ENCODE peak calls at places on chromosomes 12 and 14, in seven cellular contexts. One of them, this sample, is unnamed.

GRCh38 chr12:109604132-109604585 is 30.6 kb downstream of the MVK start:
- DNase-seq in lung: no peak
- DNase-seq in tibial artery: no peak
- DNase-seq in IMR-90: no peak
- DNase-seq in neural progenitor cell: no peak
- DNase-seq in spleen: no peak
- DNase-seq in A549: no peak
- DNase-seq in this sample: no peak

GRCh38 chr12:106369624-106370346 is 12.2 kb downstream of the POLR3B start:
- DNase-seq in lung: no peak
- DNase-seq in tibial artery: no peak
- DNase-seq in IMR-90: peak; percentile 88
- DNase-seq in neural progenitor cell: no peak
- DNase-seq in spleen: no peak
- DNase-seq in A549: no peak
- DNase-seq in this sample: no peak

GRCh38 chr14:104443391-104444158 is 136.0 kb upstream of the C14orf180 start:
- DNase-seq in lung: peak; percentile 23
- DNase-seq in tibial artery: peak; percentile 58
- DNase-seq in IMR-90: no peak
- DNase-seq in neural progenitor cell: peak; percentile 58
- DNase-seq in spleen: peak; percentile 75
- DNase-seq in A549: no peak
- DNase-seq in this sample: no peak

GRCh38 chr12:90275088-90275487 is 566.5 kb upstream of the ATP2B1 start:
- DNase-seq in lung: no peak
- DNase-seq in tibial artery: no peak
- DNase-seq in IMR-90: no peak
- DNase-seq in neural progenitor cell: no peak
- DNase-seq in spleen: no peak
- DNase-seq in A549: no peak
- DNase-seq in this sample: no peak

GRCh38 chr12:33876618-33877017 is 145.7 kb upstream of the ALG10 start:
- DNase-seq in lung: no peak
- DNase-seq in tibial artery: no peak
- DNase-seq in IMR-90: no peak
- DNase-seq in neural progenitor cell: no peak
- DNase-seq in spleen: no peak
- DNase-seq in A549: no peak
- DNase-seq in this sample: no peak

GRCh38 chr14:96264850-96265249 is 8.8 kb downstream of the BDKRB1 start:
- DNase-seq in lung: no peak
- DNase-seq in tibial artery: no peak
- DNase-seq in IMR-90: peak; percentile 45
- DNase-seq in neural progenitor cell: peak; percentile 25
- DNase-seq in spleen: no peak
- DNase-seq in A549: no peak
- DNase-seq in this sample: no peak

GRCh38 chr12:107801150-107801549 is 26.6 kb downstream of the ASCL4 start:
- DNase-seq in lung: no peak
- DNase-seq in tibial artery: no peak
- DNase-seq in IMR-90: peak; percentile 39
- DNase-seq in neural progenitor cell: no peak
- DNase-seq in spleen: no peak
- DNase-seq in A549: no peak
- DNase-seq in this sample: no peak

GRCh38 chr12:119393685-119394084 is 59.2 kb downstream of the CCDC60 start:
- DNase-seq in lung: no peak
- DNase-seq in tibial artery: no peak
- DNase-seq in IMR-90: no peak
- DNase-seq in neural progenitor cell: no peak
- DNase-seq in spleen: no peak
- DNase-seq in A549: no peak
- DNase-seq in this sample: no peak

GRCh38 chr12:22635812-22636211 is 10.8 kb downstream of the ETNK1 start:
- DNase-seq in lung: no peak
- DNase-seq in tibial artery: no peak
- DNase-seq in IMR-90: no peak
- DNase-seq in neural progenitor cell: no peak
- DNase-seq in spleen: no peak
- DNase-seq in A549: no peak
- DNase-seq in this sample: no peak

GRCh38 chr12:90951418-90952110 is 3.4 kb downstream of the CCER1 start:
- DNase-seq in lung: no peak
- DNase-seq in tibial artery: no peak
- DNase-seq in IMR-90: no peak
- DNase-seq in neural progenitor cell: no peak
- DNase-seq in spleen: no peak
- DNase-seq in A549: no peak
- DNase-seq in this sample: no peak

GRCh38 chr14:65222434-65222833 is 120.1 kb upstream of the MAX start:
- DNase-seq in lung: peak; percentile 52
- DNase-seq in tibial artery: peak; percentile 61
- DNase-seq in IMR-90: peak; percentile 66
- DNase-seq in neural progenitor cell: peak; percentile 67
- DNase-seq in spleen: peak; percentile 86
- DNase-seq in A549: no peak
- DNase-seq in this sample: peak; percentile 28

GRCh38 chr12:98291828-98292227 is 223.6 kb upstream of the TMPO start:
- DNase-seq in lung: no peak
- DNase-seq in tibial artery: no peak
- DNase-seq in IMR-90: no peak
- DNase-seq in neural progenitor cell: peak; percentile 34
- DNase-seq in spleen: no peak
- DNase-seq in A549: no peak
- DNase-seq in this sample: no peak

GRCh38 chr12:120708646-120709045 is 1.6 kb upstream of the UNC119B start:
- DNase-seq in lung: no peak
- DNase-seq in tibial artery: no peak
- DNase-seq in IMR-90: no peak
- DNase-seq in neural progenitor cell: no peak
- DNase-seq in spleen: no peak
- DNase-seq in A549: no peak
- DNase-seq in this sample: no peak

GRCh38 chr14:68680541-68681051 is 112.3 kb downstream of the ZFP36L1 start:
- DNase-seq in lung: no peak
- DNase-seq in tibial artery: peak; percentile 61
- DNase-seq in IMR-90: peak; percentile 24
- DNase-seq in neural progenitor cell: no peak
- DNase-seq in spleen: no peak
- DNase-seq in A549: no peak
- DNase-seq in this sample: no peak

GRCh38 chr12:72448805-72449204 is 176.6 kb downstream of the TRHDE start:
- DNase-seq in lung: no peak
- DNase-seq in tibial artery: no peak
- DNase-seq in IMR-90: no peak
- DNase-seq in neural progenitor cell: no peak
- DNase-seq in spleen: no peak
- DNase-seq in A549: no peak
- DNase-seq in this sample: no peak

GRCh38 chr12:124321556-124322270 is 26.8 kb downstream of the RFLNA start:
- DNase-seq in lung: no peak
- DNase-seq in tibial artery: no peak
- DNase-seq in IMR-90: peak; percentile 19
- DNase-seq in neural progenitor cell: no peak
- DNase-seq in spleen: no peak
- DNase-seq in A549: no peak
- DNase-seq in this sample: no peak

GRCh38 chr14:96212140-96212539 is 7.5 kb downstream of the BDKRB2 start:
- DNase-seq in lung: no peak
- DNase-seq in tibial artery: no peak
- DNase-seq in IMR-90: peak; percentile 48
- DNase-seq in neural progenitor cell: no peak
- DNase-seq in spleen: no peak
- DNase-seq in A549: no peak
- DNase-seq in this sample: no peak

GRCh38 chr12:117854339-117855012 is 114.3 kb downstream of the KSR2 start:
- DNase-seq in lung: peak; percentile 37
- DNase-seq in tibial artery: no peak
- DNase-seq in IMR-90: peak; percentile 23
- DNase-seq in neural progenitor cell: peak; percentile 81
- DNase-seq in spleen: no peak
- DNase-seq in A549: peak; percentile 55
- DNase-seq in this sample: no peak

GRCh38 chr12:109718390-109718789 is 4.8 kb downstream of the FAM222A start:
- DNase-seq in lung: no peak
- DNase-seq in tibial artery: no peak
- DNase-seq in IMR-90: no peak
- DNase-seq in neural progenitor cell: peak; percentile 94
- DNase-seq in spleen: no peak
- DNase-seq in A549: no peak
- DNase-seq in this sample: no peak

GRCh38 chr12:69136931-69137613 is 102.3 kb upstream of the CPSF6 start:
- DNase-seq in lung: peak; percentile 42
- DNase-seq in tibial artery: no peak
- DNase-seq in IMR-90: no peak
- DNase-seq in neural progenitor cell: no peak
- DNase-seq in spleen: no peak
- DNase-seq in A549: no peak
- DNase-seq in this sample: no peak

GRCh38 chr12:4270670-4271432 is 2.7 kb upstream of the CCND2 start:
- DNase-seq in lung: peak; percentile 54
- DNase-seq in tibial artery: peak; percentile 82
- DNase-seq in IMR-90: no peak
- DNase-seq in neural progenitor cell: peak; percentile 74
- DNase-seq in spleen: peak; percentile 92
- DNase-seq in A549: no peak
- DNase-seq in this sample: peak; percentile 57

GRCh38 chr12:94948232-94948810 is 55.2 kb downstream of the NDUFA12 start:
- DNase-seq in lung: no peak
- DNase-seq in tibial artery: no peak
- DNase-seq in IMR-90: no peak
- DNase-seq in neural progenitor cell: no peak
- DNase-seq in spleen: no peak
- DNase-seq in A549: no peak
- DNase-seq in this sample: no peak

GRCh38 chr12:97140355-97140754 is 233.3 kb downstream of the NEDD1 start:
- DNase-seq in lung: no peak
- DNase-seq in tibial artery: no peak
- DNase-seq in IMR-90: no peak
- DNase-seq in neural progenitor cell: no peak
- DNase-seq in spleen: no peak
- DNase-seq in A549: no peak
- DNase-seq in this sample: no peak

GRCh38 chr14:64253672-64254071 is 40.5 kb downstream of the ESR2 start:
- DNase-seq in lung: no peak
- DNase-seq in tibial artery: no peak
- DNase-seq in IMR-90: peak; percentile 92
- DNase-seq in neural progenitor cell: no peak
- DNase-seq in spleen: no peak
- DNase-seq in A549: no peak
- DNase-seq in this sample: no peak

GRCh38 chr12:71602745-71603577 is 60.7 kb downstream of the ZFC3H1 start:
- DNase-seq in lung: no peak
- DNase-seq in tibial artery: no peak
- DNase-seq in IMR-90: no peak
- DNase-seq in neural progenitor cell: no peak
- DNase-seq in spleen: no peak
- DNase-seq in A549: no peak
- DNase-seq in this sample: no peak

DNA sequence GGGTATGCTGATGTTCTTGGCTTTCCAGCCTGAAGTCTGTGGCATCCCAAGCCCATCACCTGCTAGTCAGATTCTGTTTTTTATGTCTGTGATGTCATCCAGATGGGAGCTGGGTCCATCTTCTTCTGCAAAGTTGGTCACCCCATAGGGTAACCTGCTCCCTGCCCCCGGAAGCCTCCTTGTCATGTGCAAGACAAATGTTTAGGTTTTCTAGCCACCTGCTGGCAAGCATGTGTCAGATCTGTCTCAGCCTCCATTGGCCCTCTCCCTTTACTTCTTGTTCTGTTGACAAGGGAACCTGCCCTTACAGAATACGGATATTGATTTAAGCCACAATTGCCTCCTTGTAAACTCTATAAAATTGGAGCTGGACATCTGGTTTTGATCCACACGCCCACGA is 7.4 kb downstream of the NTF3 start:
- DNase-seq in lung: no peak
- DNase-seq in tibial artery: no peak
- DNase-seq in IMR-90: peak; percentile 24
- DNase-seq in neural progenitor cell: peak; percentile 15
- DNase-seq in spleen: no peak
- DNase-seq in A549: no peak
- DNase-seq in this sample: no peak
- H3K4me1 ChIP-seq in lung: no peaks in the 10 kb centered on the region
- H3K4me1 ChIP-seq in tibial artery: no peaks in the 10 kb centered on the region
- H3K4me1 ChIP-seq in IMR-90: peaks cover 38% of the 10 kb centered on the region
- H3K4me1 ChIP-seq in neural progenitor cell: peaks cover 41% of the 10 kb centered on the region
- H3K4me1 ChIP-seq in spleen: peaks cover 25% of the 10 kb centered on the region
- H3K4me1 ChIP-seq in A549: no peaks in the 10 kb centered on the region
- H3K4me1 ChIP-seq in this sample: peaks cover 64% of the 10 kb centered on the region

GRCh38 chr12:26737487-26738030 is 95.4 kb downstream of the ITPR2 start:
- DNase-seq in lung: no peak
- DNase-seq in tibial artery: no peak
- DNase-seq in IMR-90: no peak
- DNase-seq in neural progenitor cell: no peak
- DNase-seq in spleen: no peak
- DNase-seq in A549: no peak
- DNase-seq in this sample: no peak
- H3K4me3 ChIP-seq in lung: no peak overlapping the region
- H3K4me3 ChIP-seq in tibial artery: no peak overlapping the region
- H3K4me3 ChIP-seq in IMR-90: no peak overlapping the region
- H3K4me3 ChIP-seq in neural progenitor cell: no peak overlapping the region
- H3K4me3 ChIP-seq in spleen: no peak overlapping the region
- H3K4me3 ChIP-seq in A549: no peak overlapping the region
- H3K4me3 ChIP-seq in this sample: no peak overlapping the region

GRCh38 chr12:25412735-25413134 is 140.3 kb downstream of the LMNTD1 start:
- DNase-seq in lung: no peak
- DNase-seq in tibial artery: no peak
- DNase-seq in IMR-90: no peak
- DNase-seq in neural progenitor cell: no peak
- DNase-seq in spleen: no peak
- DNase-seq in A549: no peak
- DNase-seq in this sample: no peak

GRCh38 chr12:25415004-25415403 is 138.1 kb downstream of the LMNTD1 start:
- DNase-seq in lung: no peak
- DNase-seq in tibial artery: no peak
- DNase-seq in IMR-90: no peak
- DNase-seq in neural progenitor cell: no peak
- DNase-seq in spleen: no peak
- DNase-seq in A549: no peak
- DNase-seq in this sample: no peak

GRCh38 chr12:25419595-25419994 is 133.5 kb downstream of the LMNTD1 start:
- DNase-seq in lung: no peak
- DNase-seq in tibial artery: no peak
- DNase-seq in IMR-90: no peak
- DNase-seq in neural progenitor cell: no peak
- DNase-seq in spleen: no peak
- DNase-seq in A549: no peak
- DNase-seq in this sample: no peak

GRCh38 chr12:25420116-25420515 is 133.0 kb downstream of the LMNTD1 start:
- DNase-seq in lung: no peak
- DNase-seq in tibial artery: no peak
- DNase-seq in IMR-90: no peak
- DNase-seq in neural progenitor cell: peak; percentile 5
- DNase-seq in spleen: no peak
- DNase-seq in A549: no peak
- DNase-seq in this sample: no peak

GRCh38 chr12:25416516-25416915 is 136.6 kb downstream of the LMNTD1 start:
- DNase-seq in lung: no peak
- DNase-seq in tibial artery: no peak
- DNase-seq in IMR-90: no peak
- DNase-seq in neural progenitor cell: no peak
- DNase-seq in spleen: no peak
- DNase-seq in A549: no peak
- DNase-seq in this sample: no peak
- TF ChIP-seq CTCF in lung: no peak
- TF ChIP-seq CTCF in tibial artery: no peak
- TF ChIP-seq CTCF in IMR-90: no peak
- TF ChIP-seq CTCF in neural progenitor cell: no peak
- TF ChIP-seq CTCF in spleen: no peak
- TF ChIP-seq CTCF in A549: no peak
- TF ChIP-seq CTCF in this sample: no peak

GRCh38 chr14:24310666-24311604 is at the start of gene LTB4R:
- DNase-seq in lung: peak; percentile 76
- DNase-seq in tibial artery: peak; percentile 86
- DNase-seq in IMR-90: peak; percentile 73
- DNase-seq in neural progenitor cell: no peak
- DNase-seq in spleen: peak; percentile 96
- DNase-seq in A549: no peak
- DNase-seq in this sample: peak; percentile 79
- H3K4me1 ChIP-seq in lung: peaks cover 4% of the 10 kb centered on the region
- H3K4me1 ChIP-seq in tibial artery: no peaks in the 10 kb centered on the region
- H3K4me1 ChIP-seq in IMR-90: peaks cover 10% of the 10 kb centered on the region
- H3K4me1 ChIP-seq in neural progenitor cell: no peaks in the 10 kb centered on the region
- H3K4me1 ChIP-seq in spleen: peaks cover 99% of the 10 kb centered on the region
- H3K4me1 ChIP-seq in A549: peaks cover 16% of the 10 kb centered on the region
- H3K4me1 ChIP-seq in this sample: peaks cover 82% of the 10 kb centered on the region

This sample was measured in left ventricle myocardium inferior.